ENCODE peak calls at places on chromosomes 6 and 20, in four cellular contexts. One of them, this sample, is unnamed.

GRCh38 chr6:150417899-150418824 is 49.4 kb downstream of the IYD start:
- DNase-seq in WTC11: no peak
- DNase-seq in heart right ventricle: no peak
- DNase-seq in activated CD8-positive, alpha-beta memory T cell treated with anti-CD3 and anti-CD28 coated beads for 24 hours: no peak
- DNase-seq in this sample: peak

GRCh38 chr20:63472159-63472811 is at the start of gene KCNQ2:
- DNase-seq in heart right ventricle: no peak
- DNase-seq in WTC11: peak
- DNase-seq in activated CD8-positive, alpha-beta memory T cell treated with anti-CD3 and anti-CD28 coated beads for 24 hours: no peak
- DNase-seq in this sample: peak

GRCh38 chr6:81144346-81144745 is 608.1 kb downstream of the TENT5A start:
- DNase-seq in activated CD8-positive, alpha-beta memory T cell treated with anti-CD3 and anti-CD28 coated beads for 24 hours: no peak
- DNase-seq in heart right ventricle: no peak
- DNase-seq in WTC11: no peak
- DNase-seq in this sample: no peak

GRCh38 chr20:57076951-57077350 is 189.5 kb downstream of the BMP7 start:
- DNase-seq in activated CD8-positive, alpha-beta memory T cell treated with anti-CD3 and anti-CD28 coated beads for 24 hours: no peak
- DNase-seq in heart right ventricle: no peak
- DNase-seq in WTC11: no peak
- DNase-seq in this sample: no peak

GRCh38 chr6:90537723-90538407 is 49.0 kb downstream of the MAP3K7 start:
- DNase-seq in activated CD8-positive, alpha-beta memory T cell treated with anti-CD3 and anti-CD28 coated beads for 24 hours: no peak
- DNase-seq in heart right ventricle: no peak
- DNase-seq in WTC11: no peak
- DNase-seq in this sample: no peak

GRCh38 chr6:106579281-106579680 is 50.0 kb downstream of the RTN4IP1 start:
- DNase-seq in activated CD8-positive, alpha-beta memory T cell treated with anti-CD3 and anti-CD28 coated beads for 24 hours: no peak
- DNase-seq in WTC11: no peak
- DNase-seq in heart right ventricle: no peak
- DNase-seq in this sample: no peak

GRCh38 chr6:28816339-28816908 is 107.4 kb downstream of the TRIM27 start:
- DNase-seq in heart right ventricle: no peak
- DNase-seq in activated CD8-positive, alpha-beta memory T cell treated with anti-CD3 and anti-CD28 coated beads for 24 hours: no peak
- DNase-seq in WTC11: no peak
- DNase-seq in this sample: no peak

GRCh38 chr6:23081701-23082100 is 512.3 kb downstream of the HDGFL1 start:
- DNase-seq in WTC11: no peak
- DNase-seq in activated CD8-positive, alpha-beta memory T cell treated with anti-CD3 and anti-CD28 coated beads for 24 hours: no peak
- DNase-seq in heart right ventricle: no peak
- DNase-seq in this sample: no peak

GRCh38 chr20:63265891-63266515 is 6.6 kb upstream of the ARFGAP1 start:
- DNase-seq in WTC11: no peak
- DNase-seq in heart right ventricle: no peak
- DNase-seq in activated CD8-positive, alpha-beta memory T cell treated with anti-CD3 and anti-CD28 coated beads for 24 hours: no peak
- DNase-seq in this sample: peak

GRCh38 chr6:10686901-10687300 is 7.5 kb downstream of the C6orf52 start:
- DNase-seq in WTC11: no peak
- DNase-seq in heart right ventricle: no peak
- DNase-seq in activated CD8-positive, alpha-beta memory T cell treated with anti-CD3 and anti-CD28 coated beads for 24 hours: no peak
- DNase-seq in this sample: no peak

GRCh38 chr20:4810446-4811019 is 88.8 kb downstream of the PRND start:
- DNase-seq in WTC11: no peak
- DNase-seq in activated CD8-positive, alpha-beta memory T cell treated with anti-CD3 and anti-CD28 coated beads for 24 hours: no peak
- DNase-seq in heart right ventricle: no peak
- DNase-seq in this sample: no peak